ENCODE peak calls at places on chromosome 10, in eight cellular contexts. B is non-pigmented ciliary epithelial cell; Z is left colon; F is Caki2; W is stimulated activated CD4-positive, alpha-beta T cell treated with anti-CD3 and anti-CD28 coated beads, Interleukin-2, amount 100 ng/mL, for 24 hours; S is MG63; K is activated T-helper 9 cell treated with anti-CD3 and anti-CD28 coated beads, Interleukin-2, amount 50 U/mL, for 16 hours; T is DMS 273 treated with DMSO at 0.1 percent for 48 hours. L is an unnamed sample.

GRCh38 chr10:102959399-102959798 is 41.3 kb downstream of the CNNM2 start:
- DNase-seq in S (no peak), K (no peak), F (no peak), T (no peak), W (no peak), B (no peak), Z (no peak), L (no peak)

GRCh38 chr10:103605359-103606156 is 112.1 kb downstream of the NEURL1 start:
- DNase-seq in K (peak; percentile 16), F (no peak), T (no peak), Z (no peak), W (peak; percentile 57), B (no peak), S (peak; percentile 26), L (no peak)

GRCh38 chr10:51892965-51893658 is 193.7 kb upstream of the CSTF2T start:
- DNase-seq in B (no peak), W (no peak), K (no peak), Z (no peak), F (no peak), S (peak; percentile 9), T (no peak), L (no peak)

GRCh38 chr10:43228783-43229207 is 38.1 kb downstream of the RASGEF1A start:
- DNase-seq in B (no peak), T (no peak), K (no peak), F (no peak), S (no peak), Z (peak; percentile 11), W (no peak), L (no peak)

GRCh38 chr10:20888620-20889337 is 8.3 kb downstream of the NEBL start:
- DNase-seq in S (no peak), F (no peak), Z (no peak), T (no peak), W (no peak), K (no peak), B (no peak), L (no peak)

GRCh38 chr10:101563497-101564040 is 24.5 kb downstream of the POLL start:
- DNase-seq in B (no peak), T (no peak), W (no peak), F (no peak), Z (no peak), S (no peak), K (no peak), L (no peak)

GRCh38 chr10:49619613-49620012 is 5.8 kb downstream of the CHAT start:
- DNase-seq in K (no peak), F (no peak), Z (peak; percentile 6), B (no peak), S (no peak), T (no peak), W (no peak), L (no peak)

GRCh38 chr10:97687785-97688781 is 1.0 kb upstream of the AVPI1 start:
- DNase-seq in W (no peak), K (no peak), B (no peak), Z (no peak), S (peak; percentile 55), F (peak; percentile 66), T (no peak), L (no peak)

GRCh38 chr10:24721254-24722106 is 2.2 kb downstream of the ARHGAP21 start:
- DNase-seq in Z (peak; percentile 39), F (peak; percentile 55), T (no peak), K (no peak), B (no peak), W (no peak), S (peak; percentile 24), L (no peak)

GRCh38 chr10:65754112-65754511 is 1171.7 kb upstream of the LRRTM3 start:
- DNase-seq in T (no peak), S (no peak), B (no peak), F (no peak), Z (no peak), K (no peak), W (no peak), L (no peak)

GRCh38 chr10:2989292-2989947 is 77.9 kb upstream of the PFKP start:
- DNase-seq in S (no peak), W (no peak), K (no peak), B (no peak), F (peak; percentile 58), T (no peak), Z (no peak), L (no peak)

GRCh38 chr10:44675086-44675874 is 235.9 kb upstream of the TMEM72 start:
- DNase-seq in S (no peak), W (no peak), F (no peak), Z (no peak), T (no peak), K (no peak), B (no peak), L (no peak)

GRCh38 chr10:112898540-112899395 is 51.3 kb upstream of the TCF7L2 start:
- DNase-seq in B (no peak), S (no peak), Z (peak; percentile 79), T (no peak), K (no peak), W (no peak), F (peak; percentile 87), L (no peak)

GRCh38 chr10:13536674-13537366 is 8.0 kb upstream of the BEND7 start:
- DNase-seq in B (no peak), S (peak; percentile 38), T (no peak), W (peak; percentile 28), K (no peak), F (peak; percentile 59), Z (no peak), L (no peak)

GRCh38 chr10:50417906-50418697 is 166.8 kb upstream of the ASAH2 start:
- DNase-seq in T (no peak), K (peak; percentile 20), F (peak; percentile 89), W (peak; percentile 50), Z (peak; percentile 70), B (no peak), S (peak; percentile 93), L (no peak)

GRCh38 chr10:25565570-25565969 is 368.5 kb upstream of the MYO3A start:
- DNase-seq in S (no peak), F (no peak), Z (no peak), T (no peak), B (no peak), W (no peak), K (no peak), L (no peak)

GRCh38 chr10:3270597-3270996 is 98.0 kb upstream of the PITRM1 start:
- DNase-seq in B (no peak), W (no peak), F (no peak), S (no peak), Z (no peak), T (no peak), K (no peak), L (no peak)

GRCh38 chr10:25761937-25762336 is 172.1 kb upstream of the MYO3A start:
- DNase-seq in W (no peak), K (no peak), T (no peak), S (no peak), F (no peak), Z (no peak), B (no peak), L (no peak)

GRCh38 chr10:92847185-92847864 is 995 bp upstream of the EXOC6 start:
- DNase-seq in T (no peak), W (no peak), B (no peak), S (no peak), Z (no peak), K (no peak), F (no peak), L (no peak)

GRCh38 chr10:78518224-78518623 is 484.6 kb downstream of the RPS24 start:
- DNase-seq in Z (no peak), W (no peak), T (no peak), K (no peak), S (no peak), F (no peak), B (no peak), L (no peak)

GRCh38 chr10:3118621-3119020 is 51.3 kb downstream of the PFKP start:
- DNase-seq in Z (peak; percentile 80), K (no peak), F (no peak), W (no peak), T (no peak), S (no peak), B (no peak), L (no peak)

GRCh38 chr10:29141761-29142160 is 147.1 kb upstream of the LYZL1 start:
- DNase-seq in F (peak; percentile 60), Z (no peak), K (no peak), S (peak; percentile 78), B (no peak), T (no peak), W (no peak), L (no peak)

GRCh38 chr10:85623758-85624157 is 742.8 kb downstream of the GRID1 start:
- DNase-seq in B (no peak), W (no peak), Z (no peak), F (no peak), K (no peak), S (no peak), T (no peak), L (no peak)

GRCh38 chr10:107553470-107553869 is 389.0 kb upstream of the SORCS1 start:
- DNase-seq in Z (no peak), F (no peak), S (no peak), T (no peak), B (peak; percentile 67), K (no peak), W (no peak), L (no peak)

L was measured in NCI-H524 treated with DMSO at 0.1 percent for 48 hours.